ENCODE peak calls at places on chromosomes 16 and 17, in seven cellular contexts. B, M, S, R, L, T and G are unnamed samples. For H3K4me1, the result is how much of the 10 kb centered on the place peaks cover.

GRCh38 chr17:65278050-65278819 is 141.1 kb downstream of the RGS9 start:
- DNase-seq in M (no peak), S (peak), L (peak), R (no peak), B (no peak), T (peak), G (no peak)

GRCh38 chr16:72850863-72851262 is 197.1 kb downstream of the ZFHX3 start:
- DNase-seq in T (no peak), B (no peak), S (no peak), R (no peak), M (no peak), L (peak), G (no peak)

GRCh38 chr17:81656835-81657234 is 493 bp upstream of the PDE6G start:
- DNase-seq in L (no peak), B (no peak), R (no peak), S (no peak), M (no peak), T (no peak), G (no peak)

GRCh38 chr17:42431758-42432161 is 8.7 kb upstream of the CAVIN1 start:
- DNase-seq in L (no peak), B (no peak), R (no peak), S (no peak), M (no peak), T (no peak), G (no peak)

GRCh38 chr17:74198694-74199093 is 4.8 kb upstream of the RPL38 start:
- DNase-seq in B (no peak), M (no peak), S (no peak), L (no peak), R (no peak), T (no peak), G (no peak)

GRCh38 chr16:88569614-88569984 is 604 bp upstream of the ZC3H18 start:
- DNase-seq in M (no peak), T (peak), S (peak), R (no peak), L (no peak), B (no peak), G (no peak)

GRCh38 chr17:77182773-77183172 is 42.0 kb downstream of the SEC14L1 start:
- DNase-seq in R (no peak), B (no peak), L (no peak), T (no peak), S (no peak), M (no peak), G (no peak)

GRCh38 chr17:19399750-19400450 is 11.1 kb upstream of the RNF112 start:
- DNase-seq in L (no peak), T (no peak), S (no peak), M (no peak), B (no peak), R (no peak), G (no peak)

GRCh38 chr17:77257169-77257568 is 116.4 kb downstream of the SEC14L1 start:
- DNase-seq in B (no peak), L (no peak), M (no peak), S (no peak), T (no peak), R (no peak), G (no peak)

GRCh38 chr17:79721993-79722671 is 8.6 kb upstream of the ENPP7 start:
- DNase-seq in S (peak), L (no peak), T (peak), B (no peak), R (no peak), M (no peak), G (no peak)

GRCh38 chr17:7833795-7834553 is at the start of gene KDM6B:
- DNase-seq in B (peak), S (peak), R (peak), L (peak), M (no peak), T (peak), G (peak)

GRCh38 chr17:79631640-79632431 is 21.0 kb upstream of the RBFOX3 start:
- DNase-seq in M (no peak), S (no peak), R (no peak), T (no peak), B (no peak), L (peak), G (peak)

GRCh38 chr17:48633266-48633816 is 7.2 kb upstream of the HOXB9 start:
- DNase-seq in S (no peak), T (no peak), M (no peak), L (no peak), R (no peak), B (no peak), G (peak)

GRCh38 chr16:2385441-2385840 is 43.8 kb upstream of the CCNF start:
- DNase-seq in T (no peak), M (no peak), B (no peak), S (no peak), R (no peak), L (no peak), G (no peak)

GRCh38 chr17:18026408-18026776 is 12.6 kb downstream of the ATPAF2 start:
- DNase-seq in M (no peak), R (no peak), L (peak), S (no peak), B (no peak), T (no peak), G (peak)

GRCh38 chr16:50547340-50547865 is 793 bp upstream of the NKD1 start:
- DNase-seq in L (no peak), R (peak), M (no peak), S (peak), B (no peak), T (peak), G (peak)
- H3K4me1 ChIP-seq in L (under half), R (under half), M (under half), S (under half), B (under half), T (under half), G (under half)

DNA sequence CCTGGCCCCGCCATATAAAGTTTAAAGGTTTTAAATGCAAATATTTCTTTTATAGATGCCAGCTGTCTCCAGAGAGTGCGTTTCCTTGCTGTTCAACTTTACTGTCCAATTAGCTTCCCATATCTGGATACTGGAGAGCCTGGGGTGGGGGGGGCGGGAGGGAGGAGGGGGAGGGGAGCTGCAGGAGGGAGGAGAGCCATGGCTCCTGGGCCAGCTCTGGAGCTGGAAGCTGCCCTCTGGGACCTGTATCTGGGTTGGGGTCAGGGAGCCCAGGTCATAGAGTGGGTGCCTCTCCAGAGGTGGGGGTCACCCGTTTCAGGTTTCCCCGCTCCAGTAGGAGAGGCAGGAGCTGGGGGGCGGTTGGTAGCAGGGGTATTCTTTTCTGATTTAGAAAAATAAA is 6.2 kb upstream of the GSE1 start:
- DNase-seq in S (no peak), R (no peak), M (no peak), B (no peak), T (no peak), L (no peak), G (no peak)
- H3K4me1 ChIP-seq in S (under half), R (under half), M (half or more), B (under half), T (half or more), L (under half), G (half or more)

GRCh38 chr16:83579027-83579426 is 228.8 kb upstream of the HSBP1 start:
- DNase-seq in R (no peak), B (no peak), S (no peak), T (no peak), L (no peak), M (no peak), G (no peak)
- H3K4me1 ChIP-seq in R (under half), B (under half), S (under half), T (under half), L (under half), M (under half), G (under half)

GRCh38 chr16:57648125-57648524 is 19.7 kb downstream of the ADGRG1 start:
- DNase-seq in L (no peak), T (no peak), S (no peak), M (no peak), R (no peak), B (no peak), G (no peak)

GRCh38 chr16:57649443-57649751 is 18.7 kb upstream of the ADGRG3 start:
- DNase-seq in S (no peak), B (no peak), L (no peak), R (no peak), M (no peak), T (no peak), G (no peak)

GRCh38 chr16:57647136-57647875 is 18.9 kb downstream of the ADGRG1 start:
- DNase-seq in R (no peak), M (no peak), L (no peak), T (no peak), S (no peak), B (no peak), G (no peak)

GRCh38 chr16:57649846-57650245 is 18.3 kb upstream of the ADGRG3 start:
- DNase-seq in M (no peak), R (no peak), B (no peak), L (no peak), T (no peak), S (no peak), G (no peak)

DNA sequence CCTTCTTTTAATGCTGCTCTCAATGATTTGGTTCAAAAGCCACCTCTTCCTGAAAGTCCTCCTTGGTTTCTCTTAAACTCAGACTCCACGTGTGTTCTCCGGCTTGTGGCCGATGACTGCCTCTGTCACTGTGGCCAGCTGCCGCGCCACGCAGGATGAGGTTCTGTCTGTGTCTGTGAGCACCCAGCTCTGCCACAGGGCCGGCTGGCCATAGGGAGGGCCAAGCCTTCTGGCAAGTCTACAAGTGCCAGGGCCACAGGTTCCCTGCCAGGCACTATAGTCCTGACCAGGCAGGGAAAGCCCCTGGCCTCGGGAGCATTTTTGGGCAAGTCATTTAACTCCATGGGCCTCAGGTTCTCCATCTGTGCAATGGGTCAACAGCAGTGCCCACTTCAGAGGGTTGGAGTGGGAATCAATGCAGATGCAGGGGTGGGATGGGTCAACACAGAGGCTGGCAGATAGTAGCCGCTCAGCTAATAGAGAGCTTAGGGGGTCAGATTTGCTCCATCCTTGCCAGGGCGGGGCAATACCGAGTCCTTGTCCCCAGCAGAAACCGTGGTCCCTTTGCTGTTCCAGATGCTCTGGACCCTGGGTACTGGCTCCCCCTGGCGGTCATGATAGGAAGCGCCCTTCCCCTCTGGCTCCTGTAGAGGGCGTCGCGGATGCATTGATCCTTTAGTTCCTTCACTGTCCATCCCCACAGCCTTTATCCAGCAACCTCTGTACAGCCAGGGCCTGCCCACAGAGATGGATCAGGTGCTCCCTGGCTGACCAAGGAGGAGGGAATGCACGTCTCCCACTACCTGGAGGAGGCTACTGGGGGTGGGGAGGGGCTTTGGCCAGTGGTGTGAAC is 19.3 kb upstream of the ADGRG3 start:
- DNase-seq in L (peak), T (peak), S (peak), R (peak), M (peak), B (peak), G (peak)
- H3K4me1 ChIP-seq in L (under half), T (under half), S (under half), R (under half), M (under half), B (under half), G (under half)

DNA sequence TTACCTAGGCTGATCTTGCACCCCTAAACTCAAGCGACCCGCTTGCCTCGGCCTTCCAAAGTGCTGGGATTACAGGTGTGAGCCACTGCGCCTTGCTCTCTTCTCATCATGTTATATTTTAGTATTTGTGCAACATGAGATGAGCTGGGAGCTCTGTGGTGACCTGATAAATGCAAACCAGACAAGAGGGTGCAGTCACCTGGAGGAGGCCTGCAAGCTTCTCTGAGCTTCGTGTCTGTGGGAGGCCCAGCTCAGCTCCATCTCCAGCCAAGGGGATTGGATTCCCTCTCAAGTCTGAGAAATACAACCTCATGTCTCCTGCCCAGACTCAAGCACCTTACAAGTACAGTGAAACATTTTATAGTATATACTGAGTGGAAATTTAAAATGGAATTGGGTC is 3.2 kb downstream of the IGSF6 start:
- DNase-seq in T (no peak), S (no peak), M (no peak), B (no peak), R (no peak), L (no peak), G (no peak)
- H3K4me1 ChIP-seq in T (under half), S (under half), M (under half), B (half or more), R (under half), L (under half), G (under half)

GRCh38 chr17:70181376-70181775 is 12.0 kb downstream of the KCNJ2 start:
- DNase-seq in L (no peak), R (no peak), B (no peak), M (no peak), T (no peak), S (no peak), G (no peak)
- H3K4me1 ChIP-seq in L (under half), R (under half), B (under half), M (under half), T (under half), S (under half), G (under half)

GRCh38 chr17:50423553-50424159 is 2.4 kb upstream of the ACSF2 start:
- DNase-seq in B (no peak), M (no peak), T (no peak), R (no peak), S (no peak), L (no peak), G (no peak)

GRCh38 chr17:50421308-50422031 is 4.5 kb upstream of the ACSF2 start:
- DNase-seq in T (no peak), L (no peak), B (no peak), R (peak), S (no peak), M (no peak), G (no peak)

GRCh38 chr17:50420419-50421112 is 5.5 kb upstream of the ACSF2 start:
- DNase-seq in T (no peak), R (no peak), B (no peak), M (no peak), L (no peak), S (no peak), G (no peak)

GRCh38 chr17:50424246-50425000 is 1.6 kb upstream of the ACSF2 start:
- DNase-seq in L (no peak), T (no peak), B (no peak), R (no peak), M (no peak), S (no peak), G (no peak)

GRCh38 chr17:50422738-50423137 is 3.3 kb upstream of the ACSF2 start:
- DNase-seq in R (no peak), M (no peak), L (no peak), T (no peak), S (no peak), B (no peak), G (no peak)
- H3K4me1 ChIP-seq in R (under half), M (under half), L (under half), T (under half), S (under half), B (half or more), G (half or more)